ENCODE peak calls at places on chromosomes 2 and 18, in seven cellular contexts. One of them, this sample, is unnamed. For H3K9me3, the result is how much of the 10 kb centered on the place peaks cover.

GRCh38 chr2:181741756-181742155 is 61.4 kb upstream of the NEUROD1 start:
- DNase-seq in CD8-positive, alpha-beta T cell: no peak
- DNase-seq in HCT116: no peak
- DNase-seq in WERI-Rb-1: no peak
- DNase-seq in right cardiac atrium: no peak
- DNase-seq in CD8-positive, alpha-beta memory T cell: no peak
- DNase-seq in keratinocyte: peak
- DNase-seq in this sample: no peak

GRCh38 chr2:175914846-175915245 is 87.2 kb downstream of the LNPK start:
- DNase-seq in WERI-Rb-1: no peak
- DNase-seq in HCT116: no peak
- DNase-seq in keratinocyte: no peak
- DNase-seq in CD8-positive, alpha-beta T cell: no peak
- DNase-seq in CD8-positive, alpha-beta memory T cell: no peak
- DNase-seq in right cardiac atrium: no peak
- DNase-seq in this sample: no peak

GRCh38 chr18:73093687-73094250 is 226.0 kb upstream of the NETO1 start:
- DNase-seq in HCT116: no peak
- DNase-seq in CD8-positive, alpha-beta T cell: no peak
- DNase-seq in CD8-positive, alpha-beta memory T cell: no peak
- DNase-seq in WERI-Rb-1: no peak
- DNase-seq in keratinocyte: no peak
- DNase-seq in right cardiac atrium: no peak
- DNase-seq in this sample: no peak

GRCh38 chr2:11398710-11399109 is 54.3 kb upstream of the ROCK2 start:
- DNase-seq in keratinocyte: no peak
- DNase-seq in CD8-positive, alpha-beta memory T cell: no peak
- DNase-seq in WERI-Rb-1: no peak
- DNase-seq in right cardiac atrium: peak
- DNase-seq in CD8-positive, alpha-beta T cell: no peak
- DNase-seq in HCT116: no peak
- DNase-seq in this sample: no peak

GRCh38 chr18:73879771-73880170 is 267.9 kb downstream of the FBXO15 start:
- DNase-seq in CD8-positive, alpha-beta T cell: no peak
- DNase-seq in right cardiac atrium: no peak
- DNase-seq in keratinocyte: no peak
- DNase-seq in CD8-positive, alpha-beta memory T cell: no peak
- DNase-seq in WERI-Rb-1: no peak
- DNase-seq in HCT116: no peak
- DNase-seq in this sample: no peak

GRCh38 chr18:51151568-51152511 is 45.6 kb downstream of the MEX3C start:
- DNase-seq in right cardiac atrium: no peak
- DNase-seq in HCT116: no peak
- DNase-seq in CD8-positive, alpha-beta memory T cell: peak
- DNase-seq in keratinocyte: no peak
- DNase-seq in WERI-Rb-1: no peak
- DNase-seq in CD8-positive, alpha-beta T cell: peak
- DNase-seq in this sample: peak

GRCh38 chr2:75199428-75200011 is at the start of gene TACR1:
- DNase-seq in HCT116: no peak
- DNase-seq in right cardiac atrium: peak
- DNase-seq in keratinocyte: peak
- DNase-seq in WERI-Rb-1: peak
- DNase-seq in CD8-positive, alpha-beta T cell: peak
- DNase-seq in CD8-positive, alpha-beta memory T cell: peak
- DNase-seq in this sample: peak

GRCh38 chr18:69402219-69402989 is 1.7 kb downstream of the DOK6 start:
- DNase-seq in right cardiac atrium: no peak
- DNase-seq in HCT116: no peak
- DNase-seq in CD8-positive, alpha-beta T cell: no peak
- DNase-seq in WERI-Rb-1: no peak
- DNase-seq in keratinocyte: no peak
- DNase-seq in CD8-positive, alpha-beta memory T cell: no peak
- DNase-seq in this sample: no peak

GRCh38 chr18:30908381-30908780 is 134.2 kb downstream of the DSC3 start:
- DNase-seq in WERI-Rb-1: no peak
- DNase-seq in HCT116: no peak
- DNase-seq in CD8-positive, alpha-beta T cell: no peak
- DNase-seq in CD8-positive, alpha-beta memory T cell: no peak
- DNase-seq in keratinocyte: no peak
- DNase-seq in right cardiac atrium: no peak
- DNase-seq in this sample: no peak

GRCh38 chr2:65553504-65554074 is 121.2 kb upstream of the SPRED2 start:
- DNase-seq in WERI-Rb-1: no peak
- DNase-seq in HCT116: no peak
- DNase-seq in CD8-positive, alpha-beta T cell: no peak
- DNase-seq in keratinocyte: no peak
- DNase-seq in right cardiac atrium: no peak
- DNase-seq in CD8-positive, alpha-beta memory T cell: no peak
- DNase-seq in this sample: no peak

GRCh38 chr2:156538083-156538504 is 101.9 kb downstream of the GPD2 start:
- DNase-seq in right cardiac atrium: no peak
- DNase-seq in CD8-positive, alpha-beta T cell: no peak
- DNase-seq in WERI-Rb-1: no peak
- DNase-seq in keratinocyte: no peak
- DNase-seq in HCT116: no peak
- DNase-seq in CD8-positive, alpha-beta memory T cell: no peak
- DNase-seq in this sample: no peak

GRCh38 chr2:141968377-141968920 is 162.4 kb downstream of the LRP1B start:
- DNase-seq in right cardiac atrium: no peak
- DNase-seq in CD8-positive, alpha-beta T cell: no peak
- DNase-seq in WERI-Rb-1: no peak
- DNase-seq in CD8-positive, alpha-beta memory T cell: no peak
- DNase-seq in HCT116: no peak
- DNase-seq in keratinocyte: no peak
- DNase-seq in this sample: no peak

DNA sequence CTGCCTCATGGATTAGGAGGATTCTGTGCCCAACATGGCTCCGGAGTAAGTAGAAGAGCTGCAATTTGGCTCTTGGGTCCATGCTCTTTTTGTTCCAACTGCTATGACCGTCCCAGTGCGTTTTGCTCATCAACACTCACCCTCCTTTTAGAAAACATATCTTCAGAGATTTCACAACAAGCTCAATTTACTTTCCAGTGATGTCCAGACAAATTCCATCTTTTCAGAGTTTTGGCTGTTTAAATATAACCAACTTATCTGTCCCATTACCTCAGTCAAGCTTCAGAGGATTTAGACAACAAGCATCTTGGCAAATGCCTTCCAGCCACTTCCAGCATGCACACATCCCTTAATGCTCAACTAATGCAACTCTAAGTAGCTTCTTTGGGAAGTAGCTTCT is 6.9 kb upstream of the SLC14A2 start:
- DNase-seq in CD8-positive, alpha-beta memory T cell: no peak
- DNase-seq in WERI-Rb-1: no peak
- DNase-seq in HCT116: no peak
- DNase-seq in keratinocyte: no peak
- DNase-seq in CD8-positive, alpha-beta T cell: no peak
- DNase-seq in right cardiac atrium: no peak
- DNase-seq in this sample: no peak
- H3K27ac ChIP-seq in CD8-positive, alpha-beta memory T cell: no peak
- H3K27ac ChIP-seq in WERI-Rb-1: no peak
- H3K27ac ChIP-seq in HCT116: no peak
- H3K27ac ChIP-seq in keratinocyte: no peak
- H3K27ac ChIP-seq in CD8-positive, alpha-beta T cell: no peak
- H3K27ac ChIP-seq in right cardiac atrium: no peak
- H3K27ac ChIP-seq in this sample: no peak

DNA sequence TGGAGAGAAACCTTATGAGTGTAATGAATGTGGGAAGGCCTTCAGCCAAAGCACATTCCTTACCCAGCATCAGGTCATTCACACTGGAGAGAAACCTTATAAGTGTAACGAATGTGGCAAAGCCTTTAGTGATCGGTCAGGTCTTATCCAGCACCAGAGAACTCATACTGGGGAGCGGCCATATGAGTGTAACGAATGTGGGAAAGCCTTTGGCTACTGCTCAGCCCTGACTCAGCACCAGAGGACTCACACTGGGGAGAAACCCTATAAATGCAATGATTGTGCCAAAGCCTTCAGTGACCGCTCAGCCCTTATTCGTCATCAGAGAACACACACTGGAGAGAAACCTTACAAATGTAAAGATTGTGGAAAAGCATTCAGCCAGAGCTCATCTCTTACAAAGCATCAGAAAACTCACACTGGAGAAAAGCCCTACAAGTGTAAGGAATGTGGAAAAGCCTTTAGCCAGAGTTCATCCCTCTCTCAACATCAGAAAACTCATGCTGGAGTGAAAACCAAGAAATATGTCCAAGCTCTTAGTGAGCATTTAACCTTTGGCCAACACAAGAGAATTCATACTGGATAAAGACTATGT is 7.8 kb downstream of the ZNF892 start:
- DNase-seq in right cardiac atrium: no peak
- DNase-seq in CD8-positive, alpha-beta memory T cell: no peak
- DNase-seq in CD8-positive, alpha-beta T cell: no peak
- DNase-seq in keratinocyte: no peak
- DNase-seq in HCT116: no peak
- DNase-seq in WERI-Rb-1: no peak
- DNase-seq in this sample: no peak
- H3K9me3 ChIP-seq in right cardiac atrium: under half
- H3K9me3 ChIP-seq in CD8-positive, alpha-beta memory T cell: half or more
- H3K9me3 ChIP-seq in CD8-positive, alpha-beta T cell: half or more
- H3K9me3 ChIP-seq in keratinocyte: half or more
- H3K9me3 ChIP-seq in HCT116: under half
- H3K9me3 ChIP-seq in WERI-Rb-1: half or more
- H3K9me3 ChIP-seq in this sample: under half

GRCh38 chr18:43465483-43465882 is 188.2 kb upstream of the SYT4 start:
- DNase-seq in CD8-positive, alpha-beta T cell: no peak
- DNase-seq in keratinocyte: no peak
- DNase-seq in CD8-positive, alpha-beta memory T cell: no peak
- DNase-seq in right cardiac atrium: no peak
- DNase-seq in HCT116: no peak
- DNase-seq in WERI-Rb-1: no peak
- DNase-seq in this sample: no peak
- H3K27ac ChIP-seq in CD8-positive, alpha-beta T cell: no peak
- H3K27ac ChIP-seq in keratinocyte: no peak
- H3K27ac ChIP-seq in CD8-positive, alpha-beta memory T cell: no peak
- H3K27ac ChIP-seq in right cardiac atrium: no peak
- H3K27ac ChIP-seq in HCT116: no peak
- H3K27ac ChIP-seq in WERI-Rb-1: no peak
- H3K27ac ChIP-seq in this sample: no peak

GRCh38 chr18:78678318-78678695 is 301.3 kb upstream of the SALL3 start:
- DNase-seq in CD8-positive, alpha-beta memory T cell: no peak
- DNase-seq in CD8-positive, alpha-beta T cell: no peak
- DNase-seq in HCT116: no peak
- DNase-seq in right cardiac atrium: no peak
- DNase-seq in keratinocyte: no peak
- DNase-seq in WERI-Rb-1: no peak
- DNase-seq in this sample: no peak
- H3K9me3 ChIP-seq in CD8-positive, alpha-beta memory T cell: under half
- H3K9me3 ChIP-seq in CD8-positive, alpha-beta T cell: under half
- H3K9me3 ChIP-seq in HCT116: under half
- H3K9me3 ChIP-seq in right cardiac atrium: under half
- H3K9me3 ChIP-seq in keratinocyte: under half
- H3K9me3 ChIP-seq in WERI-Rb-1: under half
- H3K9me3 ChIP-seq in this sample: under half

GRCh38 chr2:214076527-214076926 is 334.3 kb upstream of the VWC2L start:
- DNase-seq in CD8-positive, alpha-beta T cell: no peak
- DNase-seq in HCT116: no peak
- DNase-seq in CD8-positive, alpha-beta memory T cell: no peak
- DNase-seq in keratinocyte: no peak
- DNase-seq in right cardiac atrium: no peak
- DNase-seq in WERI-Rb-1: no peak
- DNase-seq in this sample: no peak
- H3K27ac ChIP-seq in CD8-positive, alpha-beta T cell: no peak
- H3K27ac ChIP-seq in HCT116: no peak
- H3K27ac ChIP-seq in CD8-positive, alpha-beta memory T cell: no peak
- H3K27ac ChIP-seq in keratinocyte: no peak
- H3K27ac ChIP-seq in right cardiac atrium: no peak
- H3K27ac ChIP-seq in WERI-Rb-1: no peak
- H3K27ac ChIP-seq in this sample: no peak

DNA sequence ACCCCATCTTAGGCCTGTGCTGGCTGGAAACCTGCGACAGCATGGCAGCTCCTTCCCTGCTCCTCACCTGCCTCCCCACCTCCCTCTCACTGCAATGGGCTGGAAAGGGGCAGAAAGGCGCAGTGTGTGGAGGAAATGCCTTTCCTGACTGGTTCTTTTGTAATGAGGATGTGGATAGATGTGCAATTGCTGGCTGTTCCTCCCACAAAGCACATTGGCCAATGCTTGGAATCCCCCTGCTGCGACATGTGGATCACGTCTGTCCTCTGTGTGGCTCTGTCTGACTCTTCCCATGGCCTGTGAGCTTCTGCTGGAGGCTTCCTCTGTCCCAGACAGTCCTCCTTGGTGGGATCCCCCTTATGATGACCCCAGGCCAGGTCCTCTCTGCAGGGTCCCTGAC is 172.5 kb downstream of the NCK2 start:
- DNase-seq in right cardiac atrium: no peak
- DNase-seq in CD8-positive, alpha-beta T cell: no peak
- DNase-seq in CD8-positive, alpha-beta memory T cell: no peak
- DNase-seq in keratinocyte: no peak
- DNase-seq in HCT116: no peak
- DNase-seq in WERI-Rb-1: no peak
- DNase-seq in this sample: no peak
- H3K9me3 ChIP-seq in right cardiac atrium: under half
- H3K9me3 ChIP-seq in CD8-positive, alpha-beta T cell: under half
- H3K9me3 ChIP-seq in CD8-positive, alpha-beta memory T cell: under half
- H3K9me3 ChIP-seq in keratinocyte: under half
- H3K9me3 ChIP-seq in HCT116: under half
- H3K9me3 ChIP-seq in WERI-Rb-1: under half
- H3K9me3 ChIP-seq in this sample: under half

GRCh38 chr2:119294671-119295070 is 71.0 kb downstream of the STEAP3 start:
- DNase-seq in keratinocyte: no peak
- DNase-seq in CD8-positive, alpha-beta T cell: no peak
- DNase-seq in CD8-positive, alpha-beta memory T cell: no peak
- DNase-seq in HCT116: no peak
- DNase-seq in WERI-Rb-1: no peak
- DNase-seq in right cardiac atrium: no peak
- DNase-seq in this sample: no peak
- H3K27ac ChIP-seq in keratinocyte: no peak
- H3K27ac ChIP-seq in CD8-positive, alpha-beta T cell: no peak
- H3K27ac ChIP-seq in CD8-positive, alpha-beta memory T cell: no peak
- H3K27ac ChIP-seq in HCT116: no peak
- H3K27ac ChIP-seq in WERI-Rb-1: no peak
- H3K27ac ChIP-seq in right cardiac atrium: no peak
- H3K27ac ChIP-seq in this sample: no peak

GRCh38 chr2:102547462-102547861 is 71.9 kb upstream of the SLC9A2 start:
- DNase-seq in CD8-positive, alpha-beta memory T cell: no peak
- DNase-seq in CD8-positive, alpha-beta T cell: no peak
- DNase-seq in keratinocyte: no peak
- DNase-seq in HCT116: no peak
- DNase-seq in WERI-Rb-1: no peak
- DNase-seq in right cardiac atrium: no peak
- DNase-seq in this sample: no peak
- H3K9me3 ChIP-seq in CD8-positive, alpha-beta memory T cell: under half
- H3K9me3 ChIP-seq in CD8-positive, alpha-beta T cell: under half
- H3K9me3 ChIP-seq in keratinocyte: under half
- H3K9me3 ChIP-seq in HCT116: under half
- H3K9me3 ChIP-seq in WERI-Rb-1: under half
- H3K9me3 ChIP-seq in right cardiac atrium: under half
- H3K9me3 ChIP-seq in this sample: under half

DNA sequence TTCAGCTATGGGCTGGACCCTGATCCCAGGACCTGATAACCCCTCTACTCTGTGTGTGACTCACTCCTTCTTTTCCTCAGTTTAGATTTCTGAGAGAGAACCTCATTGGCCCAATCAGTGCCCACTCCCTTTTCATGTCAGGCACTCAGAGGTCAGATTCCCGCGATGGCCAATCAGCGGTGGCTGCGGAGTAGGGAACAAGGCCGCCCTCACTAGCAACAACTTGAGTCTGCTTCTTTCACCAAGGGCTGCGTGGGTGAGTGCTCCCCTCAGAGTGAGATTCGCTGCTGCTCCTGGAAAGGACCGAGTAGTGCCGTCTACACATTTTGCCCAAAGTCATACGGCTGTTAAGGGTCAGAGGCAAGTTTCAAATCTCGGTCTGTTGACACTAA is 34.7 kb downstream of the NPPC start:
- DNase-seq in right cardiac atrium: no peak
- DNase-seq in HCT116: no peak
- DNase-seq in CD8-positive, alpha-beta memory T cell: no peak
- DNase-seq in keratinocyte: no peak
- DNase-seq in WERI-Rb-1: no peak
- DNase-seq in CD8-positive, alpha-beta T cell: no peak
- DNase-seq in this sample: no peak
- H3K27ac ChIP-seq in right cardiac atrium: no peak
- H3K27ac ChIP-seq in HCT116: no peak
- H3K27ac ChIP-seq in CD8-positive, alpha-beta memory T cell: no peak
- H3K27ac ChIP-seq in keratinocyte: no peak
- H3K27ac ChIP-seq in WERI-Rb-1: no peak
- H3K27ac ChIP-seq in CD8-positive, alpha-beta T cell: no peak
- H3K27ac ChIP-seq in this sample: no peak

This sample was measured in naive thymus-derived CD4-positive, alpha-beta T cell.